ENCODE peak calls at places on chromosomes 16 and 17, in eight cellular contexts. B, T, V, Y, J, S, O and Q are unnamed samples.

GRCh38 chr16:24999856-25000447 is 15.2 kb downstream of the ARHGAP17 start:
- DNase-seq in B (no peak), T (no peak), V (no peak), Y (peak), J (no peak), S (no peak), O (peak), Q (no peak)

GRCh38 chr17:69066482-69066881 is 5.8 kb upstream of the ABCA9 start:
- DNase-seq in B (no peak), T (no peak), V (no peak), Y (no peak), J (no peak), S (no peak), O (no peak), Q (no peak)

GRCh38 chr16:85436636-85437160 is 176.4 kb upstream of the GSE1 start:
- DNase-seq in B (no peak), T (peak), V (peak), Y (peak), J (peak), S (no peak), O (peak), Q (no peak)

GRCh38 chr17:78263063-78263735 is 31.8 kb downstream of the TMEM235 start:
- DNase-seq in B (no peak), T (peak), V (no peak), Y (peak), J (no peak), S (no peak), O (peak), Q (no peak)

GRCh38 chr16:11383481-11384183 is 38.4 kb downstream of the RMI2 start:
- DNase-seq in B (no peak), T (no peak), V (no peak), Y (no peak), J (no peak), S (no peak), O (no peak), Q (no peak)

GRCh38 chr16:77949445-77949844 is 72.9 kb upstream of the CLEC3A start:
- DNase-seq in B (no peak), T (no peak), V (peak), Y (no peak), J (no peak), S (no peak), O (no peak), Q (no peak)

GRCh38 chr16:23842137-23842600 is 6.4 kb downstream of the PRKCB start:
- DNase-seq in B (no peak), T (no peak), V (no peak), Y (no peak), J (no peak), S (no peak), O (no peak), Q (no peak)

GRCh38 chr17:74937064-74938051 is 1.7 kb downstream of the OTOP3 start:
- DNase-seq in B (no peak), T (no peak), V (peak), Y (no peak), J (peak), S (no peak), O (no peak), Q (no peak)

GRCh38 chr16:46638947-46639925 is 18.1 kb upstream of the SHCBP1 start:
- DNase-seq in B (no peak), T (no peak), V (no peak), Y (no peak), J (no peak), S (no peak), O (no peak), Q (peak)

GRCh38 chr17:74524751-74525725 is 6.2 kb downstream of the CD300LB start:
- DNase-seq in B (no peak), T (no peak), V (no peak), Y (peak), J (no peak), S (no peak), O (no peak), Q (no peak)

GRCh38 chr17:83083368-83084201 is 4.2 kb downstream of the METRNL start:
- DNase-seq in B (peak), T (no peak), V (peak), Y (no peak), J (no peak), S (peak), O (peak), Q (peak)

GRCh38 chr16:64416232-64417010 is 705.4 kb downstream of the CDH11 start:
- DNase-seq in B (no peak), T (no peak), V (no peak), Y (no peak), J (no peak), S (no peak), O (no peak), Q (peak)

GRCh38 chr17:56976941-56977570 is 875 bp upstream of the SCPEP1 start:
- DNase-seq in B (no peak), T (no peak), V (no peak), Y (no peak), J (no peak), S (no peak), O (no peak), Q (no peak)

GRCh38 chr17:66633322-66633965 is 201.5 kb upstream of the CACNG5 start:
- DNase-seq in B (no peak), T (no peak), V (no peak), Y (no peak), J (no peak), S (no peak), O (no peak), Q (peak)

GRCh38 chr17:9054146-9054545 is 32.8 kb downstream of the NTN1 start:
- DNase-seq in B (no peak), T (no peak), V (peak), Y (no peak), J (peak), S (no peak), O (no peak), Q (no peak)

GRCh38 chr16:55487048-55487803 is 8.2 kb downstream of the MMP2 start:
- DNase-seq in B (peak), T (no peak), V (no peak), Y (no peak), J (no peak), S (no peak), O (peak), Q (peak)

GRCh38 chr16:8962393-8963009 is 1.2 kb downstream of the USP7 start:
- DNase-seq in B (no peak), T (peak), V (peak), Y (peak), J (peak), S (no peak), O (peak), Q (no peak)

GRCh38 chr17:70405492-70406220 is 236.3 kb downstream of the KCNJ2 start:
- DNase-seq in B (no peak), T (no peak), V (no peak), Y (no peak), J (no peak), S (peak), O (peak), Q (peak)

GRCh38 chr16:74449470-74449869 is 28.2 kb upstream of the CLEC18B start:
- DNase-seq in B (peak), T (no peak), V (no peak), Y (no peak), J (no peak), S (peak), O (peak), Q (no peak)

GRCh38 chr17:2277430-2278170 is 26.0 kb downstream of the SMG6 start:
- DNase-seq in B (no peak), T (no peak), V (no peak), Y (no peak), J (no peak), S (no peak), O (no peak), Q (no peak)

GRCh38 chr17:2704890-2705248 is 6.7 kb downstream of the CLUH start:
- DNase-seq in B (no peak), T (peak), V (no peak), Y (no peak), J (peak), S (no peak), O (no peak), Q (no peak)

GRCh38 chr16:51577621-51578303 is 426.7 kb upstream of the SALL1 start:
- DNase-seq in B (no peak), T (no peak), V (peak), Y (no peak), J (peak), S (no peak), O (peak), Q (peak)

GRCh38 chr17:79777166-79777843 is 643 bp upstream of the CBX2 start:
- DNase-seq in B (peak), T (peak), V (peak), Y (peak), J (peak), S (peak), O (peak), Q (no peak)

GRCh38 chr17:28928061-28928460 is 23.3 kb downstream of the PHF12 start:
- DNase-seq in B (no peak), T (no peak), V (no peak), Y (no peak), J (no peak), S (no peak), O (no peak), Q (peak)

GRCh38 chr16:8519643-8520042 is 70.7 kb downstream of the TMEM114 start:
- DNase-seq in B (no peak), T (no peak), V (no peak), Y (no peak), J (no peak), S (no peak), O (no peak), Q (no peak)

GRCh38 chr16:80733366-80733901 is 71.0 kb downstream of the CDYL2 start:
- DNase-seq in B (no peak), T (no peak), V (no peak), Y (no peak), J (no peak), S (no peak), O (no peak), Q (no peak)

GRCh38 chr17:73901661-73902415 is 257.6 kb upstream of the SDK2 start:
- DNase-seq in B (peak), T (peak), V (peak), Y (peak), J (peak), S (no peak), O (peak), Q (no peak)

GRCh38 chr17:49365667-49366066 is 3.6 kb upstream of the ZNF652 start:
- DNase-seq in B (no peak), T (no peak), V (peak), Y (no peak), J (peak), S (peak), O (peak), Q (peak)

GRCh38 chr16:5428932-5429331 is 331.3 kb upstream of the EEF2KMT start:
- DNase-seq in B (no peak), T (no peak), V (peak), Y (no peak), J (peak), S (no peak), O (peak), Q (no peak)

GRCh38 chr17:19771971-19772630 is 24.0 kb upstream of the ALDH3A1 start:
- DNase-seq in B (no peak), T (no peak), V (no peak), Y (no peak), J (no peak), S (no peak), O (no peak), Q (no peak)

GRCh38 chr17:80385046-80385445 is 29.9 kb upstream of the ENDOV start:
- DNase-seq in B (no peak), T (no peak), V (no peak), Y (no peak), J (no peak), S (no peak), O (no peak), Q (no peak)

GRCh38 chr16:53061701-53062159 is 6.9 kb downstream of the CHD9 start:
- DNase-seq in B (peak), T (no peak), V (no peak), Y (peak), J (no peak), S (no peak), O (no peak), Q (no peak)

GRCh38 chr17:46916211-46916610 is 6.7 kb upstream of the GOSR2 start:
- DNase-seq in B (no peak), T (no peak), V (no peak), Y (no peak), J (no peak), S (no peak), O (no peak), Q (no peak)

GRCh38 chr17:2634361-2634960 is 41.0 kb downstream of the PAFAH1B1 start:
- DNase-seq in B (no peak), T (no peak), V (peak), Y (peak), J (no peak), S (peak), O (peak), Q (peak)

GRCh38 chr17:67718325-67718941 is 697 bp downstream of the NOL11 start:
- DNase-seq in B (no peak), T (no peak), V (peak), Y (no peak), J (no peak), S (peak), O (peak), Q (peak)

GRCh38 chr17:70636517-70637133 is 467.3 kb downstream of the KCNJ2 start:
- DNase-seq in B (no peak), T (no peak), V (peak), Y (no peak), J (peak), S (peak), O (peak), Q (peak)

GRCh38 chr17:43587647-43588046 is 41.5 kb upstream of the ETV4 start:
- DNase-seq in B (no peak), T (no peak), V (no peak), Y (no peak), J (no peak), S (no peak), O (no peak), Q (no peak)

GRCh38 chr17:2380225-2380922 is 20.5 kb downstream of the MNT start:
- DNase-seq in B (no peak), T (no peak), V (no peak), Y (no peak), J (no peak), S (no peak), O (no peak), Q (no peak)

GRCh38 chr17:50558955-50559614 is 1.4 kb upstream of the CACNA1G start:
- DNase-seq in B (no peak), T (no peak), V (peak), Y (no peak), J (peak), S (no peak), O (peak), Q (no peak)

GRCh38 chr16:57628008-57628781 is at the start of gene ADGRG1:
- DNase-seq in B (peak), T (no peak), V (peak), Y (peak), J (peak), S (peak), O (peak), Q (peak)
- TF ChIP-seq CTCF in B (no peak), T (no peak), V (no peak), Y (no peak), J (peak), S (no peak), O (peak), Q (no peak)

GRCh38 chr17:36727577-36727976 is 126.2 kb downstream of the MRM1 start:
- DNase-seq in B (no peak), T (no peak), V (no peak), Y (no peak), J (peak), S (no peak), O (no peak), Q (no peak)
- H3K4me3 ChIP-seq in B (no peak), T (no peak), V (no peak), Y (no peak), J (no peak), S (no peak), O (no peak), Q (no peak)

DNA sequence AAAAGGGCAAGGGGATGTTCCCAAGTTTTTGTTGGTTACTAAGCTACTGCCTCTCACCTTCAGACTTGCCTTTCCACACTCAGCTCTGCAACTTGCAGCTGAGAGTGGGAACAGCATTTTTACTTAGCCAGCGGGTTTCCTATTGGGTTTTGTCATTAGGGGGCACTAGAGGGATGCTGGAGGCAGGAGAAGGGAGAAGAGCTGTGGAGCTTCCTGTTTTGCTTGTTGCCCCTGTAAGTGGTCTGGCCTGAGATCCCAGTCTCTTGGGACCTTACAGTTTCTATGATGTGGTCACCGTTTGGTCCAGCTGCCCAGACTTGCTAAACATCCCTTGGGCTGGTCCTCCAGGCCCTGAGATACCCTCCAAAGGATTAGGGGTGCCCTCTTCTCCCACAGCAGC is 209.6 kb upstream of the NLRP1 start:
- DNase-seq in B (no peak), T (no peak), V (peak), Y (no peak), J (peak), S (no peak), O (no peak), Q (peak)
- TF ChIP-seq CTCF in B (no peak), T (no peak), V (peak), Y (no peak), J (peak), S (no peak), O (peak), Q (peak)

DNA sequence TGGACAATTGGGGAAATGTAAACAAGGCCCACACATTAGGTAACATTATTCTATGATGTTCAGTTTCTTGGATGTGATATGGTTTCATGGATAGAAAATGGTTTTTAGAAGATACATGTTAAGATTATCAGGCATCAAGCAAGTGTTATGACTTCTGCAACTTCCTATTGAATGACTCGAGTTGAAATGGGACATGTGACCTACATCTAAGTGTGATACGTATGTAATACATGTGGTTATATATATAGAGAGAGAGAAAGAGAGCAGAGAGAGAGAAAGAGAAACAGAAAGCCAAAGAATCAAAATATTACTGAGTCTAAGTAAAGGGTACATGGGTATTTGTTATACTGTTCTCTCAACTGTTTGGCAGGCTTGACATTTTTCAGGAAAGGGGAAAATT is 1.7 kb downstream of the TMEM170A start:
- DNase-seq in B (no peak), T (no peak), V (no peak), Y (no peak), J (no peak), S (no peak), O (no peak), Q (no peak)
- H3K4me3 ChIP-seq in B (peak), T (peak), V (peak), Y (no peak), J (peak), S (peak), O (no peak), Q (peak)

DNA sequence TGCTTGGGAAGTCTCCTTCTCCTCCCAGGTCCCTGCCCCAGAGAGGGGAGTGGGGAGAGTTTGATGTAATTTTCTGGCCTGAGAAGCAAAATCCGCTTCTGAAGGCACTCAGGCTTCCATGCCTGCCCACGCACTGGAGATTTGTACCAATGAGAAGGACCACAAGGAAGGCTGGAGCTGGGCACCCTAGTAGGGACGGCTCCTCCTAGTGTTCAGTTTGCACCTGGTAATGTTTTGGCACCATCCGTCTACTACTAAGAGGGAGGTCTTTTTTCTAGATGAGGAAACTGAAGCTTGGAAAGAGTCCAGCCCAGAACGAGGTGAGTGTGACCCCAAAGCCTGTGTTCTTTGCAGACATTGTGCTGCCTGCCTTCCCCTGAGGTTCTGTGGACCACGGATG is 83.6 kb upstream of the NLRP1 start:
- DNase-seq in B (no peak), T (no peak), V (peak), Y (no peak), J (peak), S (no peak), O (no peak), Q (no peak)
- TF ChIP-seq CTCF in B (no peak), T (no peak), V (peak), Y (no peak), J (peak), S (no peak), O (no peak), Q (peak)

DNA sequence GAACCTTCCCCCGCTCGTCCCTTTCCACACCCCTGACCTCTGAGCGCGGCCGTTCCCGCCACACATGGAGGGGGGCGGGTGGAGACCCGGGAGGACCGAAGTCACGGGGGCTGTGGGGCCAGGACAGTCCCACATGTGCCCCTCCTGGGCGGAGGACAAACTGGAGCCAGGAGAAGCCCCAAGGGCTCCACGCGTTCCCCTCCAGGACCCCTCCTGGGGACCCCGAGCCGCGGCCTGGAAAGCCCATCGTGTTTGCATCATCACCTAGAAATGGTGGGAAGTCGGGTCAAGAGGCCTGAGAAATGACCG is 607 bp upstream of the ABR start:
- DNase-seq in B (no peak), T (no peak), V (peak), Y (no peak), J (peak), S (no peak), O (no peak), Q (no peak)
- H3K4me3 ChIP-seq in B (peak), T (peak), V (peak), Y (peak), J (peak), S (peak), O (peak), Q (peak)